ENCODE peak calls at places on chromosomes 11 and 22, in seven cellular contexts. A, V, T, Q, R, Y and G are unnamed samples.
A peak's percentile ranks its signal among the peaks of the same experiment; 100 is the strongest.

GRCh38 chr11:82854242-82854641 is 46.0 kb downstream of the PRCP start:
- DNase-seq in Q (no peak), R (no peak), T (no peak), V (no peak), Y (no peak), A (peak; percentile 26), G (no peak)

GRCh38 chr22:44365196-44365802 is 52.5 kb upstream of the SHISAL1 start:
- DNase-seq in A (no peak), Q (peak; percentile 70), T (no peak), Y (no peak), V (no peak), R (peak; percentile 27), G (no peak)

GRCh38 chr11:35039076-35039475 is 99.9 kb upstream of the CD44 start:
- DNase-seq in V (no peak), Y (no peak), A (no peak), R (no peak), T (no peak), Q (no peak), G (no peak)

GRCh38 chr11:11211888-11212287 is 141.2 kb downstream of the CSNK2A3 start:
- DNase-seq in A (no peak), Y (no peak), V (no peak), T (no peak), R (no peak), Q (no peak), G (no peak)

GRCh38 chr11:97290444-97291041 is 900.7 kb downstream of the JRKL start:
- DNase-seq in Y (no peak), T (no peak), V (no peak), A (no peak), R (no peak), Q (no peak), G (no peak)

GRCh38 chr22:43823353-43823908 is 11.3 kb upstream of the EFCAB6 start:
- DNase-seq in A (no peak), Y (no peak), V (no peak), T (no peak), Q (peak; percentile 49), R (peak; percentile 94), G (no peak)

GRCh38 chr11:73931039-73931645 is 19.7 kb upstream of the DNAJB13 start:
- DNase-seq in T (no peak), V (peak; percentile 29), A (peak; percentile 91), Y (no peak), Q (no peak), R (no peak), G (peak; percentile 75)

GRCh38 chr11:61041755-61042518 is 60.4 kb upstream of the CD5 start:
- DNase-seq in V (no peak), R (no peak), T (no peak), Y (no peak), A (peak; percentile 32), Q (no peak), G (no peak)

GRCh38 chr11:66081505-66081904 is 11.4 kb downstream of the PACS1 start:
- DNase-seq in T (peak; percentile 86), V (no peak), Q (no peak), Y (peak; percentile 74), R (no peak), A (peak; percentile 29), G (peak; percentile 84)

GRCh38 chr11:119106564-119107537 is at the start of gene C2CD2L:
- DNase-seq in T (peak; percentile 90), V (peak; percentile 71), Y (peak; percentile 85), A (peak; percentile 91), R (peak; percentile 94), Q (peak; percentile 94), G (peak; percentile 98)

GRCh38 chr22:42275970-42276369 is 5.5 kb upstream of the TCF20 start:
- DNase-seq in R (no peak), Q (no peak), V (no peak), A (no peak), Y (no peak), T (no peak), G (no peak)

GRCh38 chr22:38228873-38229740 is 27.3 kb downstream of the MAFF start:
- DNase-seq in Y (peak; percentile 78), Q (no peak), R (no peak), T (peak; percentile 79), V (peak; percentile 57), A (peak; percentile 87), G (no peak)

GRCh38 chr22:19720999-19721485 is 2.3 kb upstream of the GP1BB start:
- DNase-seq in Y (no peak), V (no peak), A (no peak), T (no peak), Q (no peak), R (peak; percentile 63), G (no peak)

GRCh38 chr11:83649468-83649915 is 363.3 kb upstream of the CCDC90B start:
- DNase-seq in Q (no peak), T (no peak), R (no peak), V (no peak), A (no peak), Y (no peak), G (no peak)

GRCh38 chr22:36787594-36787993 is 11.7 kb upstream of the IFT27 start:
- DNase-seq in T (no peak), R (no peak), A (no peak), V (no peak), Q (no peak), Y (no peak), G (no peak)

GRCh38 chr22:36795633-36796032 is 19.7 kb upstream of the IFT27 start:
- DNase-seq in V (no peak), Q (no peak), R (no peak), A (no peak), T (no peak), Y (no peak), G (no peak)

DNA sequence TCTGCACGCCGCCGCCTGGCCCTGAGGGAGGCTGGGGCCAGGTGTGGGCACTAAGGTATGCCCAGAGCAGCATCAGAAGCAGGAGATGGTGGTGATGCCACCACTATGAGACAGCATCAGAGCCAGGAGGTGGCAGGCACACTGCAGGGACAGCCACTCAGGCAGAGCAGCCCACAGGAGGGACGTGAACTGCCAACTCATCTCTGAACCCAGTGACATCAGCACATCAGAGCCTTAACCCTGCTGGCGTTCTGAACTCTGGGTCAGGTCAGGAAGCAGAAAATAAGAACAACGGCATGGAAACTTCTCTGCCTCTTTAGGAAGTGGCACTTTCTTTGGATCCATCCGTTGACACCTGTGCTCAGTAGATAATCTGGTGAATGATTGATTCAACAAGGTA is 14.7 kb upstream of the IFT27 start:
- DNase-seq in Q (no peak), V (no peak), A (no peak), T (no peak), Y (no peak), R (no peak), G (no peak)
- TF ChIP-seq CTCF in Q (no peak), V (no peak), A (no peak), T (no peak), Y (no peak), R (no peak), G (no peak)

DNA sequence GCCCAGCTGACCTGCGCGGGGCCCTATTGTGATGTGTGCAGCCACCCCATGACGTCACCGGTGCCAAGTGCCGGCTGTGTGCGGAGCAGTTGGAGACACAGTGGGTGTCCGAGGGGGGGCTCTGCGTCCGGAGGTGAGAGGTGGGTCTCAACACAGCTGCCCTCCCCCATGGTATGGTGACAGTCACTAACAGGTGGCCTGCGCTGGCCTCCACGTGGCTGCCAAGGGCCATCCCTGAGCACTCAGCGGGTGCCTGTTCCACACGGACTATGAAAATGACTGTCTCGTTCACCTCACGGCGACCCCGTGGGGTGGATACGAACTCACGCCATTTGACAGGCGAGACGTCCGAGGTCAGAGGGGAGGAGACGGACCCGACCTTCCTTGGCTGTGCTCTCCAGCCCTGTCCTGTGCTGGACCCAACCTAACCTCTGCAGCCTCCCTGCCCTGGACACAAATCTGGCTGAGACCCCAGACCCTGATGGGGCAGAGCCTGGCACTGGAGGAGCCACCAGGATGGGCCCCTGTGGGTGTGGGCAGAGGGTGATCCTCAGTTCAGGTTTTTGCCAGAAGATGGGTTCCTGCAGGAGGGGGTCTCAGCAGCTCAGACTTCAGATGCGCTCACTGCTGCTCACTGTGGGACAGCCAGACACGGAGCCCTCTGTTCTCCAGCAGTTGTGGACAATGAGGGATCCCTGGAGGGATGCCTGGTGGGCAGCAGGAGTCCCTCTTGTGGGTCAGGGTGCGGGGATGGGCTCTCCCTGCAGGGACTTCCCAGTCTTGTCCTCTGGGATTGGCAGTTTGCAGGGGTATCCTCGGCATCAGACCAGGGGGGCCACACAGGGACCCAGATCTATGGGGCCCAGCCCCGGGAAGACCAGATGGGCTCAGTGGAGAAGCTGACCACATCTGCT is 6.3 kb downstream of the HRAS start:
- DNase-seq in R (peak; percentile 73), Q (no peak), Y (no peak), V (no peak), A (no peak), T (no peak), G (no peak)
- TF ChIP-seq CTCF in R (no peak), Q (no peak), Y (no peak), V (no peak), A (no peak), T (no peak), G (no peak)

DNA sequence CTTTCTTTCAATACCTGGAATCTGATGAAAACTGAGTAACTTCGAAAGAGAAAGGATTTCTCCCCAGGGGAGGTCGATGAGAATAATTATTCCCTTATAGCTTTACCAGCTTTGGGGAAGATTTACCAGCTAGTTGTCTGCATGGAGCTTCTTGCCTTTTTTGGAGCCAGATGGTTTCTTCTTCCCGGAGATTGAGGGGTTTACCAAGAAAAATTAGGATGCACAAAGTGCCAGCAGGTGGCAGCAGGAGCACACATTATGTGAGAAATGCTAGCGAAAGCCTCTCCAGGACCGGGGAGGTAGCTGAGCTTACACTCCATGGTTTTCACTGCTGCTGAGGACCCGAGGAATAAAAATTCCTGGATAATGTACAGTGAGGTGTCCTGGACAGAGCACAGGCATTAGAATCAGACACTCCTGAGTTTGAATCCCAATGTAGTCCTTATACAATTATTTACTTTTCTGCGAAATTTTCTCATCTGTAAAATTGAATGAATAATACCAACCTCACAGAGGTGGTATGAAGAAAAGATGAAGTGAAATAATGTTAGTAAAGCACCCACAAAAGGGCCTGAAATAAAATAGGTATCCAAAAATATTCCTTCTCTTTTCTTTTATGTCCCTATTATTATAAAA is 46.0 kb upstream of the PARVA start:
- DNase-seq in Q (peak; percentile 80), A (peak; percentile 92), Y (peak; percentile 80), T (peak; percentile 71), V (peak; percentile 70), R (peak; percentile 80), G (peak; percentile 67)
- TF ChIP-seq CTCF in Q (peak; percentile 57), A (peak; percentile 72), Y (peak; percentile 84), T (no peak), V (peak; percentile 68), R (peak; percentile 46), G (peak; percentile 52)

GRCh38 chr11:21928834-21929233 is 264.1 kb upstream of the ANO5 start:
- DNase-seq in V (no peak), R (no peak), Y (no peak), T (no peak), Q (no peak), A (no peak), G (no peak)

GRCh38 chr11:21933095-21933494 is 259.8 kb upstream of the ANO5 start:
- DNase-seq in Y (no peak), Q (no peak), R (no peak), V (no peak), A (no peak), T (no peak), G (peak; percentile 11)

GRCh38 chr11:21931436-21932101 is 261.3 kb upstream of the ANO5 start:
- DNase-seq in A (no peak), V (no peak), T (no peak), R (no peak), Y (no peak), Q (no peak), G (no peak)

DNA sequence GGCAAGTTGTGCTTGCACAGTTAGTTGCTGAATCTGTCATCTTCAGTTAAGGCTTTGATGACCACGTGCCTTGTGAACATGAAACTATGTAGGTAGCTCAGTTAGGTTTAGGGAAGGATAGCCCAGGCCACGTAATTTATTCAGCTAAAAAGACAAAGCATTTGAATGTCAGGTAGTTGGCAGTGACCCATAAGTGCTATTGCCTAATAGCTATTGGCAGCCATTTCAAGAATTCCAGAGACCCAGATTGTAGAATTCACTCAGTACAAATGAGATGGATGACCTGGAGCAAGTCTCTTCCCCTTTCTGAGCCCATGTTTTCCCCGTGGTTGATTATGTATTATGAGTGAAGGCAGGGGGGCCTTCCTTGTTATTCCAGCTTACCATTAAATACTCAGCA is 265.3 kb upstream of the ANO5 start:
- DNase-seq in T (no peak), Q (no peak), R (no peak), V (no peak), Y (no peak), A (no peak), G (no peak)
- TF ChIP-seq CTCF in T (no peak), Q (no peak), R (no peak), V (no peak), Y (no peak), A (no peak), G (no peak)